ENCODE peak calls at places on chromosomes 5 and 9, in five cellular contexts. One of them, this sample, is unnamed.

GRCh38 chr5:166251786-166252185 is 2039.7 kb upstream of the WWC1 start:
- DNase-seq in Calu3: peak
- DNase-seq in NB4: no peak
- DNase-seq in WTC11: no peak
- DNase-seq in Peyer's patch: no peak
- DNase-seq in this sample: no peak

GRCh38 chr9:124574944-124575343 is 67.7 kb upstream of the NR5A1 start:
- DNase-seq in Calu3: no peak
- DNase-seq in WTC11: no peak
- DNase-seq in Peyer's patch: no peak
- DNase-seq in NB4: no peak
- DNase-seq in this sample: no peak

GRCh38 chr5:40570408-40571129 is 109.1 kb upstream of the PTGER4 start:
- DNase-seq in Calu3: no peak
- DNase-seq in NB4: no peak
- DNase-seq in WTC11: no peak
- DNase-seq in Peyer's patch: no peak
- DNase-seq in this sample: no peak

GRCh38 chr5:57817924-57818323 is 335.3 kb upstream of the ACTBL2 start:
- DNase-seq in WTC11: no peak
- DNase-seq in Calu3: no peak
- DNase-seq in NB4: no peak
- DNase-seq in Peyer's patch: no peak
- DNase-seq in this sample: no peak

GRCh38 chr5:151686673-151687378 is at the start of gene SPARC:
- DNase-seq in WTC11: peak
- DNase-seq in NB4: peak
- DNase-seq in Peyer's patch: peak
- DNase-seq in Calu3: no peak
- DNase-seq in this sample: peak

GRCh38 chr9:82565188-82565966 is 497.6 kb downstream of the RASEF start:
- DNase-seq in NB4: no peak
- DNase-seq in WTC11: no peak
- DNase-seq in Calu3: no peak
- DNase-seq in Peyer's patch: no peak
- DNase-seq in this sample: no peak

GRCh38 chr5:61162832-61163567 is 732 bp upstream of the SMIM15 start:
- DNase-seq in NB4: no peak
- DNase-seq in Calu3: peak
- DNase-seq in WTC11: no peak
- DNase-seq in Peyer's patch: peak
- DNase-seq in this sample: peak

GRCh38 chr9:126127591-126127990 is 199.0 kb upstream of the MVB12B start:
- DNase-seq in Peyer's patch: no peak
- DNase-seq in WTC11: no peak
- DNase-seq in NB4: no peak
- DNase-seq in Calu3: no peak
- DNase-seq in this sample: no peak

GRCh38 chr9:6905850-6906375 is 148.1 kb downstream of the KDM4C start:
- DNase-seq in Calu3: no peak
- DNase-seq in NB4: no peak
- DNase-seq in WTC11: no peak
- DNase-seq in Peyer's patch: no peak
- DNase-seq in this sample: no peak

GRCh38 chr9:110175275-110175968 is 32.5 kb downstream of the C9orf152 start:
- DNase-seq in WTC11: no peak
- DNase-seq in Peyer's patch: no peak
- DNase-seq in NB4: no peak
- DNase-seq in Calu3: no peak
- DNase-seq in this sample: no peak

GRCh38 chr5:102421647-102422046 is 77.2 kb downstream of the SLCO6A1 start:
- DNase-seq in Peyer's patch: no peak
- DNase-seq in Calu3: peak
- DNase-seq in NB4: no peak
- DNase-seq in WTC11: no peak
- DNase-seq in this sample: no peak

GRCh38 chr9:33703430-33704096 is 91.8 kb upstream of the PRSS3 start:
- DNase-seq in Calu3: no peak
- DNase-seq in WTC11: no peak
- DNase-seq in NB4: peak
- DNase-seq in Peyer's patch: no peak
- DNase-seq in this sample: no peak

GRCh38 chr9:98678244-98678842 is 30.4 kb downstream of the GABBR2 start:
- DNase-seq in WTC11: peak
- DNase-seq in Peyer's patch: peak
- DNase-seq in NB4: no peak
- DNase-seq in Calu3: peak
- DNase-seq in this sample: no peak

GRCh38 chr5:23029296-23029695 is 176.2 kb upstream of the CDH12 start:
- DNase-seq in WTC11: no peak
- DNase-seq in NB4: no peak
- DNase-seq in Calu3: no peak
- DNase-seq in Peyer's patch: no peak
- DNase-seq in this sample: no peak

GRCh38 chr5:120874463-120874862 is 410.4 kb downstream of the PRR16 start:
- DNase-seq in Calu3: no peak
- DNase-seq in Peyer's patch: no peak
- DNase-seq in NB4: no peak
- DNase-seq in WTC11: no peak
- DNase-seq in this sample: no peak

GRCh38 chr5:174459832-174460448 is 264.4 kb upstream of the MSX2 start:
- DNase-seq in Calu3: peak
- DNase-seq in Peyer's patch: no peak
- DNase-seq in NB4: no peak
- DNase-seq in WTC11: no peak
- DNase-seq in this sample: no peak

GRCh38 chr5:139862313-139862712 is 66.7 kb downstream of the PSD2 start:
- DNase-seq in WTC11: no peak
- DNase-seq in NB4: no peak
- DNase-seq in Peyer's patch: no peak
- DNase-seq in Calu3: no peak
- DNase-seq in this sample: no peak

GRCh38 chr5:151110992-151111391 is 30.2 kb upstream of the TNIP1 start:
- DNase-seq in WTC11: no peak
- DNase-seq in NB4: no peak
- DNase-seq in Peyer's patch: no peak
- DNase-seq in Calu3: no peak
- DNase-seq in this sample: no peak

GRCh38 chr5:72151169-72151568 is 43.9 kb downstream of the MAP1B start:
- DNase-seq in Peyer's patch: no peak
- DNase-seq in WTC11: no peak
- DNase-seq in Calu3: no peak
- DNase-seq in NB4: no peak
- DNase-seq in this sample: no peak

GRCh38 chr5:119476341-119476740 is 24.0 kb downstream of the HSD17B4 start:
- DNase-seq in Calu3: no peak
- DNase-seq in WTC11: no peak
- DNase-seq in Peyer's patch: no peak
- DNase-seq in NB4: no peak
- DNase-seq in this sample: no peak

GRCh38 chr5:115758356-115758755 is 58.1 kb downstream of the CDO1 start:
- DNase-seq in WTC11: no peak
- DNase-seq in Calu3: no peak
- DNase-seq in NB4: no peak
- DNase-seq in Peyer's patch: no peak
- DNase-seq in this sample: no peak

GRCh38 chr5:108216890-108217289 is 165.0 kb downstream of the FBXL17 start:
- DNase-seq in Calu3: peak
- DNase-seq in NB4: no peak
- DNase-seq in Peyer's patch: no peak
- DNase-seq in WTC11: no peak
- DNase-seq in this sample: no peak

GRCh38 chr5:134735243-134735642 is 3.1 kb upstream of the CAMLG start:
- DNase-seq in Peyer's patch: no peak
- DNase-seq in NB4: peak
- DNase-seq in Calu3: no peak
- DNase-seq in WTC11: no peak
- DNase-seq in this sample: no peak
- TF ChIP-seq CTCF in Peyer's patch: no peak
- TF ChIP-seq CTCF in NB4: no peak
- TF ChIP-seq CTCF in Calu3: no peak
- TF ChIP-seq CTCF in WTC11: no peak
- TF ChIP-seq CTCF in this sample: no peak

GRCh38 chr9:92682269-92682668 is 12.3 kb upstream of the IPPK start:
- DNase-seq in Peyer's patch: no peak
- DNase-seq in NB4: no peak
- DNase-seq in WTC11: no peak
- DNase-seq in Calu3: no peak
- DNase-seq in this sample: no peak

GRCh38 chr9:92685022-92685421 is 15.1 kb upstream of the IPPK start:
- DNase-seq in Calu3: no peak
- DNase-seq in WTC11: peak
- DNase-seq in NB4: no peak
- DNase-seq in Peyer's patch: no peak
- DNase-seq in this sample: no peak

GRCh38 chr9:92686954-92687353 is 17.0 kb upstream of the IPPK start:
- DNase-seq in WTC11: peak
- DNase-seq in NB4: peak
- DNase-seq in Peyer's patch: no peak
- DNase-seq in Calu3: no peak
- DNase-seq in this sample: no peak
- TF ChIP-seq CTCF in WTC11: no peak
- TF ChIP-seq CTCF in NB4: peak
- TF ChIP-seq CTCF in Peyer's patch: no peak
- TF ChIP-seq CTCF in Calu3: no peak
- TF ChIP-seq CTCF in this sample: no peak

DNA sequence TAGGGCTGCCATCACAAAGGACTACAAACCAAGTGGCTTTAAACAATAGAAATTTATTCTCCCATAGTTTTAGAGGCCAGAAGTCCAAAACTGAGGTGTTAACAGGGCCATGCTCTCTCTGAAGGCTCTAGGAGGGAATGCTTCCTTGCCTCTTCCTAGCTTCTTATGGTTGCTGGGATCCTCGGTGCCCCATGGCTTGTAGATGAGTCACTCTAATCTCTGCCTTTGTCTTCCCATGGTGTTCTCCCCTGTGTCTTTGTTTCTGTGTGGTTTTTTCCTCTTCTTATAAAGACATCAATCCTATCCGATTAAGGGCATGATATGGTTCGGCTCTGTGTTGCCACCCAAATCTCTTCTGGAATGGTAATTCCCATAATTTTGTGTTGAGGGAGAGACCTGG is 178.8 kb upstream of the NREP start:
- DNase-seq in NB4: no peak
- DNase-seq in Calu3: no peak
- DNase-seq in WTC11: no peak
- DNase-seq in Peyer's patch: no peak
- DNase-seq in this sample: no peak
- TF ChIP-seq CTCF in NB4: no peak
- TF ChIP-seq CTCF in Calu3: no peak
- TF ChIP-seq CTCF in WTC11: no peak
- TF ChIP-seq CTCF in Peyer's patch: no peak
- TF ChIP-seq CTCF in this sample: no peak

GRCh38 chr5:78923622-78923970 is 61.5 kb downstream of the ARSB start:
- DNase-seq in Calu3: no peak
- DNase-seq in Peyer's patch: no peak
- DNase-seq in WTC11: no peak
- DNase-seq in NB4: no peak
- DNase-seq in this sample: no peak

GRCh38 chr5:78925102-78925876 is 59.8 kb downstream of the ARSB start:
- DNase-seq in Calu3: no peak
- DNase-seq in Peyer's patch: no peak
- DNase-seq in WTC11: no peak
- DNase-seq in NB4: no peak
- DNase-seq in this sample: no peak

GRCh38 chr5:78922879-78923621 is 62.1 kb downstream of the ARSB start:
- DNase-seq in Calu3: no peak
- DNase-seq in Peyer's patch: no peak
- DNase-seq in NB4: no peak
- DNase-seq in WTC11: no peak
- DNase-seq in this sample: no peak

GRCh38 chr5:78916044-78916443 is 69.1 kb downstream of the ARSB start:
- DNase-seq in Peyer's patch: no peak
- DNase-seq in WTC11: no peak
- DNase-seq in Calu3: no peak
- DNase-seq in NB4: no peak
- DNase-seq in this sample: no peak

DNA sequence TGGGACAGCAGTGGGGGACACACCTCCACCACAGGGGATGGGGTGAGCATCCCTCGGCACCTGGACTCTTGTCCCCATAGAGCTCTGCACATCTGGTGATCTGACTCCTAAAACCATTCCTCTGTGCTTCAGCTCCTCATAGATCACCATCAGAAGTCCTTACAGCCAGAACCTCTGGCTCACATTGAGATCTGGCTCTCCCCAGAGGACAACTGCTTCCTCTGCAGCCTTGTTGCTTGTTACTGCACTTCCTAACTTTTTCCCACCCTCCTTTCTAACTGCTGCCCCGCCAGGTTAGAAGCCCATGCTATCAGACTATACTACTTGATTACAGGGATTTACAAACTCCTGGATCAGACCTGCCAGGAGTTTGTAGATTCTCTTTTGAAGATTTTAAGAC is 64.5 kb downstream of the ARSB start:
- DNase-seq in WTC11: no peak
- DNase-seq in NB4: peak
- DNase-seq in Peyer's patch: no peak
- DNase-seq in Calu3: no peak
- DNase-seq in this sample: no peak
- TF ChIP-seq CTCF in WTC11: no peak
- TF ChIP-seq CTCF in NB4: peak
- TF ChIP-seq CTCF in Peyer's patch: no peak
- TF ChIP-seq CTCF in Calu3: no peak
- TF ChIP-seq CTCF in this sample: no peak

DNA sequence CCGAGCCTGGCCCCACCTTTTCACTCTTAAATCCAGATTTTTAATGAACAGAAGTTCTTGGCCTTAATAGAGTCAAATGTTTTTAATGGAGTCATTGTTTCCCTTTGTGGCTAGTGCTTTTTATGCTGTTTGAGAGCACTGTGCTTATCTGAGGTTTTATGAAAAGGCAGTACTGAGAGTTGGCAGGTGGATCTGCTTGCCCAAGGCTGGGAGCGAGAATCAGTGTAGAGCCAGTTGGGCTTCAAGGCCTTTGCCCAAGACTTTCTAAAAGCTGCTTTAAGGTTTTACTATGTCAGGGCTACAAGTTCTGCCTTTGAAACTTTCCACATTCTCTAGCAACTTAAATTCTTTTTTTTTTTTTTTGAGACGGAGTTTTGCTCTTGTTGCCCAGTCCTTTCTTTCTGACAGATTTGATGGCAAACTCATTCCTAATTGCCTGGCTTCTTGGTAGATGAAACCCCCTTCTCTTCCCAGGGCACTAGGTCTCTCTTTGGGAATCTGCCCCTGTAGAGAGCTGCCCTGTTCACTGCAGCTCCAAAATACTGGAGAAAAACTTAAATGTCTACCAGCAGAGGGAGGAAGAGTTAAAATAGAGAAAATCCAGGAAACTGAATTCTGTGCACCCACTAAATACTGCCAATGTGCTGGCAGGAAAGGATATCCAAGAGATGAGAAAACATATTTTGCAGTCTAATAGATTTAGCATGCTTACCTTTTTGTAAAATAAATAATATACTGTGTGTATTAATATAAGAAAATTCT is 36.9 kb upstream of the CDK20 start:
- DNase-seq in Calu3: no peak
- DNase-seq in NB4: no peak
- DNase-seq in WTC11: no peak
- DNase-seq in Peyer's patch: no peak
- DNase-seq in this sample: no peak
- TF ChIP-seq CTCF in Calu3: no peak
- TF ChIP-seq CTCF in NB4: no peak
- TF ChIP-seq CTCF in WTC11: no peak
- TF ChIP-seq CTCF in Peyer's patch: no peak
- TF ChIP-seq CTCF in this sample: no peak

GRCh38 chr9:1429328-1429727 is 379.2 kb downstream of the DMRT2 start:
- DNase-seq in WTC11: peak
- DNase-seq in Calu3: no peak
- DNase-seq in NB4: peak
- DNase-seq in Peyer's patch: no peak
- DNase-seq in this sample: no peak

GRCh38 chr9:1434082-1434481 is 383.9 kb downstream of the DMRT2 start:
- DNase-seq in NB4: no peak
- DNase-seq in WTC11: no peak
- DNase-seq in Calu3: no peak
- DNase-seq in Peyer's patch: no peak
- DNase-seq in this sample: no peak
- TF ChIP-seq CTCF in NB4: no peak
- TF ChIP-seq CTCF in WTC11: peak
- TF ChIP-seq CTCF in Calu3: no peak
- TF ChIP-seq CTCF in Peyer's patch: no peak
- TF ChIP-seq CTCF in this sample: no peak